ENCODE peak calls at places on chromosomes 11 and 22, in seven cellular contexts. One of them, this sample, is unnamed.

GRCh38 chr11:132409591-132410375 is 1039.4 kb downstream of the NTM start:
- DNase-seq in H9: no peak
- DNase-seq in trophoblast cell: no peak
- DNase-seq in mesendoderm: no peak
- DNase-seq in neuronal stem cell: no peak
- DNase-seq in mesenchymal stem cell: no peak
- DNase-seq in IMR-90: no peak
- DNase-seq in this sample: no peak

GRCh38 chr11:69499946-69500284 is 18.5 kb downstream of the LINC01488 start:
- DNase-seq in trophoblast cell: peak; percentile 8
- DNase-seq in IMR-90: no peak
- DNase-seq in mesenchymal stem cell: peak; percentile 26
- DNase-seq in H9: no peak
- DNase-seq in neuronal stem cell: no peak
- DNase-seq in mesendoderm: no peak
- DNase-seq in this sample: no peak

GRCh38 chr11:80297808-80298460 is 857.1 kb upstream of the TENM4 start:
- DNase-seq in neuronal stem cell: no peak
- DNase-seq in mesendoderm: no peak
- DNase-seq in trophoblast cell: no peak
- DNase-seq in mesenchymal stem cell: peak; percentile 90
- DNase-seq in H9: no peak
- DNase-seq in IMR-90: peak; percentile 82
- DNase-seq in this sample: no peak

GRCh38 chr11:78851883-78852586 is 277.4 kb upstream of the NARS2 start:
- DNase-seq in mesendoderm: no peak
- DNase-seq in H9: no peak
- DNase-seq in IMR-90: no peak
- DNase-seq in trophoblast cell: no peak
- DNase-seq in neuronal stem cell: no peak
- DNase-seq in mesenchymal stem cell: no peak
- DNase-seq in this sample: no peak

GRCh38 chr11:75571625-75572024 is 9.6 kb downstream of the SERPINH1 start:
- DNase-seq in H9: no peak
- DNase-seq in mesendoderm: no peak
- DNase-seq in mesenchymal stem cell: no peak
- DNase-seq in IMR-90: no peak
- DNase-seq in neuronal stem cell: no peak
- DNase-seq in trophoblast cell: no peak
- DNase-seq in this sample: no peak

GRCh38 chr11:69744435-69744834 is 30.7 kb downstream of the FGF4 start:
- DNase-seq in H9: peak; percentile 64
- DNase-seq in neuronal stem cell: no peak
- DNase-seq in IMR-90: peak; percentile 78
- DNase-seq in trophoblast cell: peak; percentile 93
- DNase-seq in mesendoderm: peak; percentile 97
- DNase-seq in mesenchymal stem cell: peak; percentile 91
- DNase-seq in this sample: no peak

GRCh38 chr22:42322562-42322926 is 52.1 kb upstream of the TCF20 start:
- DNase-seq in neuronal stem cell: no peak
- DNase-seq in H9: no peak
- DNase-seq in mesendoderm: no peak
- DNase-seq in trophoblast cell: no peak
- DNase-seq in mesenchymal stem cell: no peak
- DNase-seq in IMR-90: no peak
- DNase-seq in this sample: no peak

GRCh38 chr11:420911-421321 is 6.1 kb upstream of the SIGIRR start:
- DNase-seq in H9: no peak
- DNase-seq in trophoblast cell: no peak
- DNase-seq in mesendoderm: no peak
- DNase-seq in IMR-90: no peak
- DNase-seq in mesenchymal stem cell: no peak
- DNase-seq in neuronal stem cell: no peak
- DNase-seq in this sample: peak; percentile 41

GRCh38 chr11:124737638-124738293 is 2.0 kb upstream of the NRGN start:
- DNase-seq in IMR-90: no peak
- DNase-seq in H9: no peak
- DNase-seq in neuronal stem cell: no peak
- DNase-seq in trophoblast cell: no peak
- DNase-seq in mesenchymal stem cell: no peak
- DNase-seq in mesendoderm: no peak
- DNase-seq in this sample: no peak

GRCh38 chr11:61146413-61146812 is 14.8 kb downstream of the VPS37C start:
- DNase-seq in mesendoderm: no peak
- DNase-seq in H9: no peak
- DNase-seq in IMR-90: no peak
- DNase-seq in neuronal stem cell: no peak
- DNase-seq in trophoblast cell: no peak
- DNase-seq in mesenchymal stem cell: no peak
- DNase-seq in this sample: no peak

GRCh38 chr11:20707876-20708275 is 38.5 kb downstream of the NELL1 start:
- DNase-seq in H9: no peak
- DNase-seq in IMR-90: no peak
- DNase-seq in mesendoderm: no peak
- DNase-seq in trophoblast cell: no peak
- DNase-seq in neuronal stem cell: no peak
- DNase-seq in mesenchymal stem cell: no peak
- DNase-seq in this sample: no peak

GRCh38 chr11:13889566-13890214 is 72.8 kb upstream of the SPON1 start:
- DNase-seq in IMR-90: no peak
- DNase-seq in H9: no peak
- DNase-seq in neuronal stem cell: no peak
- DNase-seq in mesendoderm: no peak
- DNase-seq in trophoblast cell: no peak
- DNase-seq in mesenchymal stem cell: no peak
- DNase-seq in this sample: no peak

GRCh38 chr22:49207008-49207775 is 620.5 kb downstream of the BRD1 start:
- DNase-seq in IMR-90: no peak
- DNase-seq in neuronal stem cell: no peak
- DNase-seq in H9: peak; percentile 20
- DNase-seq in trophoblast cell: no peak
- DNase-seq in mesenchymal stem cell: no peak
- DNase-seq in mesendoderm: no peak
- DNase-seq in this sample: no peak

GRCh38 chr11:131675489-131675888 is 305.1 kb downstream of the NTM start:
- DNase-seq in mesenchymal stem cell: no peak
- DNase-seq in IMR-90: peak; percentile 63
- DNase-seq in H9: no peak
- DNase-seq in trophoblast cell: no peak
- DNase-seq in mesendoderm: no peak
- DNase-seq in neuronal stem cell: no peak
- DNase-seq in this sample: no peak

GRCh38 chr11:48880021-48880441 is 103.7 kb downstream of the TRIM51G start:
- DNase-seq in neuronal stem cell: no peak
- DNase-seq in H9: peak; percentile 10
- DNase-seq in IMR-90: no peak
- DNase-seq in mesendoderm: no peak
- DNase-seq in mesenchymal stem cell: no peak
- DNase-seq in trophoblast cell: no peak
- DNase-seq in this sample: no peak

GRCh38 chr11:36463781-36464180 is 46.3 kb downstream of the TRAF6 start:
- DNase-seq in H9: no peak
- DNase-seq in mesenchymal stem cell: peak; percentile 75
- DNase-seq in trophoblast cell: no peak
- DNase-seq in mesendoderm: peak; percentile 52
- DNase-seq in IMR-90: peak; percentile 59
- DNase-seq in neuronal stem cell: no peak
- DNase-seq in this sample: no peak

GRCh38 chr11:3208272-3208671 is 10.3 kb downstream of the MRGPRG start:
- DNase-seq in mesendoderm: no peak
- DNase-seq in neuronal stem cell: no peak
- DNase-seq in mesenchymal stem cell: no peak
- DNase-seq in H9: no peak
- DNase-seq in IMR-90: no peak
- DNase-seq in trophoblast cell: no peak
- DNase-seq in this sample: no peak

GRCh38 chr11:43582024-43582836 is 98.3 kb upstream of the HSD17B12 start:
- DNase-seq in neuronal stem cell: no peak
- DNase-seq in trophoblast cell: no peak
- DNase-seq in IMR-90: no peak
- DNase-seq in mesenchymal stem cell: no peak
- DNase-seq in H9: no peak
- DNase-seq in mesendoderm: no peak
- DNase-seq in this sample: no peak

GRCh38 chr11:46353706-46354105 is 6.4 kb downstream of the DGKZ start:
- DNase-seq in trophoblast cell: no peak
- DNase-seq in IMR-90: peak; percentile 50
- DNase-seq in H9: no peak
- DNase-seq in mesendoderm: no peak
- DNase-seq in neuronal stem cell: no peak
- DNase-seq in mesenchymal stem cell: no peak
- DNase-seq in this sample: no peak

GRCh38 chr11:92453055-92453454 is 228.4 kb downstream of the FAT3 start:
- DNase-seq in trophoblast cell: peak; percentile 41
- DNase-seq in mesenchymal stem cell: peak; percentile 12
- DNase-seq in IMR-90: peak; percentile 78
- DNase-seq in mesendoderm: no peak
- DNase-seq in H9: no peak
- DNase-seq in neuronal stem cell: no peak
- DNase-seq in this sample: no peak

GRCh38 chr22:38313384-38313955 is 3.8 kb downstream of the CSNK1E start:
- DNase-seq in H9: no peak
- DNase-seq in mesenchymal stem cell: peak; percentile 95
- DNase-seq in mesendoderm: no peak
- DNase-seq in trophoblast cell: no peak
- DNase-seq in neuronal stem cell: no peak
- DNase-seq in IMR-90: peak; percentile 96
- DNase-seq in this sample: no peak

GRCh38 chr11:67698247-67698646 is 23.8 kb upstream of the ALDH3B2 start:
- DNase-seq in H9: peak; percentile 49
- DNase-seq in IMR-90: no peak
- DNase-seq in mesendoderm: peak; percentile 49
- DNase-seq in trophoblast cell: no peak
- DNase-seq in neuronal stem cell: no peak
- DNase-seq in mesenchymal stem cell: peak; percentile 6
- DNase-seq in this sample: no peak

GRCh38 chr22:17105143-17106129 is 15.7 kb downstream of the TMEM121B start:
- DNase-seq in H9: no peak
- DNase-seq in mesenchymal stem cell: no peak
- DNase-seq in neuronal stem cell: no peak
- DNase-seq in trophoblast cell: no peak
- DNase-seq in IMR-90: no peak
- DNase-seq in mesendoderm: no peak
- DNase-seq in this sample: no peak

GRCh38 chr22:44448271-44448780 is 49.7 kb downstream of the RTL6 start:
- DNase-seq in mesendoderm: no peak
- DNase-seq in neuronal stem cell: no peak
- DNase-seq in trophoblast cell: peak; percentile 84
- DNase-seq in IMR-90: peak; percentile 94
- DNase-seq in H9: no peak
- DNase-seq in mesenchymal stem cell: peak; percentile 89
- DNase-seq in this sample: no peak

GRCh38 chr22:50089231-50090140 is at the start of gene MOV10L1:
- DNase-seq in H9: peak; percentile 70
- DNase-seq in mesenchymal stem cell: no peak
- DNase-seq in mesendoderm: no peak
- DNase-seq in neuronal stem cell: no peak
- DNase-seq in IMR-90: no peak
- DNase-seq in trophoblast cell: peak; percentile 20
- DNase-seq in this sample: no peak

GRCh38 chr22:21902296-21903087 is 35.0 kb upstream of the MAPK1 start:
- DNase-seq in mesenchymal stem cell: no peak
- DNase-seq in neuronal stem cell: no peak
- DNase-seq in mesendoderm: no peak
- DNase-seq in trophoblast cell: peak; percentile 75
- DNase-seq in H9: no peak
- DNase-seq in IMR-90: no peak
- DNase-seq in this sample: no peak

DNA sequence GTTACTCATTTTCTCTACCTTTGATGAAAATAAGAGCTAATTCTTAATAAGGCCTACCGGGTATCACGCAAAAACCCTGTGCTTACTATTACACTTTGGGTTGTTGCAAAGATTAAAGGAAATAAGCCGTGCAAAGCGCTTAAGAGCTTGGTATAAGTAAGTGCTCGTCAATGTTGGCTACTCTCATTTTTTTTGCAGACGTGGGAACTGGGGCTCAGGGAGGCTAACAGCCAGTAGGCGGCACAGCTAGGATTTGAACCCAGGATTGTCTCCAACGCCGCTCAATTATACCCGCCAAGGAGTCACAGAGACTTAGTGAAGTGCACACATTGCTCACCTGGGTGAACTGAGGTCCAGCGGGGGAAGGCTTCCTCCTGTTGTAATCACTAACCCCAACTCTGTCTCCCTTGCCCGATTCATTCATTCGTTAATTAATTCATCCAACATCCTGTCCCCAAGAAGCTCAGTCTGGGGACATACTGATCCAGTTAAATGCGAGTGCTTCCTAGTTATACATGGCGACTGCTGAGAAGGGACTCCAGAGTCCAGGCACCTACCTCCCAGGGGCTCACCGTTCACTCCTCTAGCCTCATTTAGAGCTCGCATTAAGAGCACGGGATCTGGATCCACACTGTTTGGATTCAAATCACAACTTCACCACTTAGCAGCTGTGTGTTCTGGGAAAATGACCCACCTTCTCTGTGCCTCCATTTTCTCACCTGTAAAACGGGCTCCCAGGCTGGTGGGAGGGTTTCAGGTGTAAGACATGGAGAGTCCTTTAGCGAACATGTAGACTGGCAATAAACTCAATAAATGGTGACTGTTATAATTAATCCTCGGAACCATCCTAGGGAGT is 869 bp upstream of the MTFP1 start:
- DNase-seq in IMR-90: peak; percentile 28
- DNase-seq in trophoblast cell: no peak
- DNase-seq in mesenchymal stem cell: no peak
- DNase-seq in mesendoderm: peak; percentile 63
- DNase-seq in H9: peak; percentile 48
- DNase-seq in neuronal stem cell: no peak
- DNase-seq in this sample: peak; percentile 60
- H2BK120ac ChIP-seq in IMR-90: peak overlapping the region; percentile 46
- H2BK120ac ChIP-seq in trophoblast cell: peak overlapping the region; percentile 13
- H2BK120ac ChIP-seq in mesenchymal stem cell: no peak overlapping the region
- H2BK120ac ChIP-seq in mesendoderm: no peak overlapping the region
- H2BK120ac ChIP-seq in H9: no peak overlapping the region
- H2BK120ac ChIP-seq in neuronal stem cell: no peak overlapping the region
- H2BK120ac ChIP-seq in this sample: no peak overlapping the region

GRCh38 chr11:28606930-28607329 is 498.7 kb downstream of the METTL15 start:
- DNase-seq in trophoblast cell: no peak
- DNase-seq in mesendoderm: peak; percentile 70
- DNase-seq in neuronal stem cell: no peak
- DNase-seq in IMR-90: no peak
- DNase-seq in mesenchymal stem cell: peak; percentile 67
- DNase-seq in H9: peak; percentile 65
- DNase-seq in this sample: no peak
- H2BK120ac ChIP-seq in trophoblast cell: no peak overlapping the region
- H2BK120ac ChIP-seq in mesendoderm: no peak overlapping the region
- H2BK120ac ChIP-seq in neuronal stem cell: no peak overlapping the region
- H2BK120ac ChIP-seq in IMR-90: no peak overlapping the region
- H2BK120ac ChIP-seq in mesenchymal stem cell: no peak overlapping the region
- H2BK120ac ChIP-seq in H9: no peak overlapping the region
- H2BK120ac ChIP-seq in this sample: no peak overlapping the region

GRCh38 chr22:32175751-32176644 is 16.9 kb upstream of the C22orf42 start:
- DNase-seq in H9: peak; percentile 69
- DNase-seq in mesenchymal stem cell: no peak
- DNase-seq in neuronal stem cell: peak; percentile 44
- DNase-seq in mesendoderm: peak; percentile 57
- DNase-seq in IMR-90: no peak
- DNase-seq in trophoblast cell: no peak
- DNase-seq in this sample: no peak
- H2BK120ac ChIP-seq in H9: no peak overlapping the region
- H2BK120ac ChIP-seq in mesenchymal stem cell: no peak overlapping the region
- H2BK120ac ChIP-seq in neuronal stem cell: peak overlapping the region; percentile 14
- H2BK120ac ChIP-seq in mesendoderm: no peak overlapping the region
- H2BK120ac ChIP-seq in IMR-90: no peak overlapping the region
- H2BK120ac ChIP-seq in trophoblast cell: no peak overlapping the region
- H2BK120ac ChIP-seq in this sample: no peak overlapping the region

GRCh38 chr11:116454951-116455350 is 317.8 kb downstream of the BUD13 start:
- DNase-seq in trophoblast cell: no peak
- DNase-seq in neuronal stem cell: no peak
- DNase-seq in mesenchymal stem cell: no peak
- DNase-seq in mesendoderm: no peak
- DNase-seq in H9: no peak
- DNase-seq in IMR-90: no peak
- DNase-seq in this sample: no peak
- H2BK120ac ChIP-seq in trophoblast cell: no peak overlapping the region
- H2BK120ac ChIP-seq in neuronal stem cell: no peak overlapping the region
- H2BK120ac ChIP-seq in mesenchymal stem cell: no peak overlapping the region
- H2BK120ac ChIP-seq in mesendoderm: no peak overlapping the region
- H2BK120ac ChIP-seq in H9: no peak overlapping the region
- H2BK120ac ChIP-seq in IMR-90: no peak overlapping the region
- H2BK120ac ChIP-seq in this sample: no peak overlapping the region